ENCODE peak calls at places on chromosomes 4 and X, in seven cellular contexts. One of them, this sample, is unnamed.
A peak's percentile ranks its signal among the peaks of the same experiment; 100 is the strongest.

GRCh38 chr4:41028392-41029076 is 185.8 kb downstream of the APBB2 start:
- DNase-seq in fibroblast of the aortic adventitia: peak; percentile 65
- DNase-seq in GM06990: no peak
- DNase-seq in esophagus muscularis mucosa: no peak
- DNase-seq in heart right ventricle: no peak
- DNase-seq in PC-9: no peak
- DNase-seq in HepG2: no peak
- DNase-seq in this sample: no peak

GRCh38 chr4:675980-676870 is 1.9 kb downstream of the MYL5 start:
- DNase-seq in HepG2: no peak
- DNase-seq in PC-9: peak; percentile 33
- DNase-seq in heart right ventricle: no peak
- DNase-seq in GM06990: peak; percentile 77
- DNase-seq in esophagus muscularis mucosa: no peak
- DNase-seq in fibroblast of the aortic adventitia: no peak
- DNase-seq in this sample: peak; percentile 82

GRCh38 chr4:123952530-123953274 is 556.1 kb downstream of the SPRY1 start:
- DNase-seq in HepG2: no peak
- DNase-seq in PC-9: no peak
- DNase-seq in heart right ventricle: no peak
- DNase-seq in esophagus muscularis mucosa: no peak
- DNase-seq in fibroblast of the aortic adventitia: peak; percentile 72
- DNase-seq in GM06990: no peak
- DNase-seq in this sample: no peak

GRCh38 chrX:150503898-150504219 is 64.6 kb upstream of the MTM1 start:
- DNase-seq in heart right ventricle: no peak
- DNase-seq in esophagus muscularis mucosa: no peak
- DNase-seq in PC-9: no peak
- DNase-seq in HepG2: no peak
- DNase-seq in fibroblast of the aortic adventitia: no peak
- DNase-seq in GM06990: no peak
- DNase-seq in this sample: no peak

GRCh38 chr4:77202491-77202890 is 45.5 kb downstream of the CCNG2 start:
- DNase-seq in PC-9: peak; percentile 64
- DNase-seq in esophagus muscularis mucosa: no peak
- DNase-seq in HepG2: no peak
- DNase-seq in fibroblast of the aortic adventitia: no peak
- DNase-seq in heart right ventricle: no peak
- DNase-seq in GM06990: no peak
- DNase-seq in this sample: no peak

GRCh38 chr4:137523329-137523728 is 9.0 kb downstream of the PCDH18 start:
- DNase-seq in GM06990: no peak
- DNase-seq in PC-9: no peak
- DNase-seq in esophagus muscularis mucosa: no peak
- DNase-seq in fibroblast of the aortic adventitia: no peak
- DNase-seq in heart right ventricle: no peak
- DNase-seq in HepG2: no peak
- DNase-seq in this sample: no peak

GRCh38 chr4:186095406-186095805 is 9.1 kb upstream of the FAM149A start:
- DNase-seq in esophagus muscularis mucosa: peak; percentile 90
- DNase-seq in GM06990: no peak
- DNase-seq in heart right ventricle: no peak
- DNase-seq in PC-9: no peak
- DNase-seq in HepG2: no peak
- DNase-seq in fibroblast of the aortic adventitia: no peak
- DNase-seq in this sample: no peak

GRCh38 chr4:1249148-1249730 is 309 bp upstream of the CTBP1 start:
- DNase-seq in fibroblast of the aortic adventitia: peak; percentile 82
- DNase-seq in HepG2: peak; percentile 56
- DNase-seq in esophagus muscularis mucosa: peak; percentile 93
- DNase-seq in heart right ventricle: peak; percentile 89
- DNase-seq in GM06990: peak; percentile 92
- DNase-seq in PC-9: peak; percentile 48
- DNase-seq in this sample: peak; percentile 89

GRCh38 chrX:829145-829544 is 198.6 kb downstream of the SHOX start:
- DNase-seq in esophagus muscularis mucosa: no peak
- DNase-seq in GM06990: no peak
- DNase-seq in HepG2: no peak
- DNase-seq in fibroblast of the aortic adventitia: no peak
- DNase-seq in PC-9: no peak
- DNase-seq in heart right ventricle: no peak
- DNase-seq in this sample: no peak

GRCh38 chr4:137393043-137393442 is 139.3 kb downstream of the PCDH18 start:
- DNase-seq in GM06990: no peak
- DNase-seq in esophagus muscularis mucosa: no peak
- DNase-seq in heart right ventricle: no peak
- DNase-seq in fibroblast of the aortic adventitia: peak; percentile 43
- DNase-seq in PC-9: no peak
- DNase-seq in HepG2: no peak
- DNase-seq in this sample: no peak

GRCh38 chr4:20194079-20195013 is 57.4 kb upstream of the SLIT2 start:
- DNase-seq in heart right ventricle: no peak
- DNase-seq in PC-9: no peak
- DNase-seq in GM06990: no peak
- DNase-seq in HepG2: no peak
- DNase-seq in fibroblast of the aortic adventitia: peak; percentile 92
- DNase-seq in esophagus muscularis mucosa: no peak
- DNase-seq in this sample: no peak

GRCh38 chr4:6092131-6092530 is 73.9 kb upstream of the C4orf50 start:
- DNase-seq in PC-9: no peak
- DNase-seq in HepG2: no peak
- DNase-seq in heart right ventricle: no peak
- DNase-seq in fibroblast of the aortic adventitia: no peak
- DNase-seq in esophagus muscularis mucosa: no peak
- DNase-seq in GM06990: no peak
- DNase-seq in this sample: no peak

GRCh38 chr4:103204114-103204513 is 6.0 kb upstream of the CENPE start:
- DNase-seq in heart right ventricle: no peak
- DNase-seq in esophagus muscularis mucosa: no peak
- DNase-seq in GM06990: no peak
- DNase-seq in fibroblast of the aortic adventitia: peak; percentile 43
- DNase-seq in PC-9: no peak
- DNase-seq in HepG2: peak; percentile 13
- DNase-seq in this sample: no peak

GRCh38 chrX:103215768-103216085 is 819 bp downstream of the BEX4 start:
- DNase-seq in HepG2: no peak
- DNase-seq in fibroblast of the aortic adventitia: no peak
- DNase-seq in heart right ventricle: no peak
- DNase-seq in PC-9: no peak
- DNase-seq in esophagus muscularis mucosa: no peak
- DNase-seq in GM06990: no peak
- DNase-seq in this sample: no peak

GRCh38 chr4:122765702-122766352 is 33.3 kb downstream of the BBS12 start:
- DNase-seq in HepG2: no peak
- DNase-seq in GM06990: no peak
- DNase-seq in PC-9: no peak
- DNase-seq in heart right ventricle: no peak
- DNase-seq in fibroblast of the aortic adventitia: peak; percentile 93
- DNase-seq in esophagus muscularis mucosa: no peak
- DNase-seq in this sample: no peak

GRCh38 chr4:163544407-163545038 is 50.0 kb downstream of the TMA16 start:
- DNase-seq in fibroblast of the aortic adventitia: peak; percentile 56
- DNase-seq in GM06990: peak; percentile 54
- DNase-seq in heart right ventricle: peak; percentile 48
- DNase-seq in PC-9: no peak
- DNase-seq in HepG2: peak; percentile 22
- DNase-seq in esophagus muscularis mucosa: no peak
- DNase-seq in this sample: peak; percentile 69

GRCh38 chr4:111961806-111962205 is 183.4 kb upstream of the FAM241A start:
- DNase-seq in heart right ventricle: no peak
- DNase-seq in GM06990: no peak
- DNase-seq in PC-9: no peak
- DNase-seq in fibroblast of the aortic adventitia: no peak
- DNase-seq in HepG2: no peak
- DNase-seq in esophagus muscularis mucosa: no peak
- DNase-seq in this sample: no peak

GRCh38 chrX:100994352-100995281 is 25.1 kb downstream of the ARL13A start:
- DNase-seq in HepG2: peak; percentile 72
- DNase-seq in GM06990: peak; percentile 15
- DNase-seq in fibroblast of the aortic adventitia: peak; percentile 31
- DNase-seq in esophagus muscularis mucosa: no peak
- DNase-seq in PC-9: peak; percentile 91
- DNase-seq in heart right ventricle: no peak
- DNase-seq in this sample: peak; percentile 13

GRCh38 chr4:40573593-40574311 is 55.9 kb downstream of the RBM47 start:
- DNase-seq in esophagus muscularis mucosa: no peak
- DNase-seq in PC-9: no peak
- DNase-seq in GM06990: peak; percentile 48
- DNase-seq in fibroblast of the aortic adventitia: peak; percentile 35
- DNase-seq in HepG2: no peak
- DNase-seq in heart right ventricle: no peak
- DNase-seq in this sample: no peak

GRCh38 chr4:180314972-180315371 is 1928.2 kb upstream of the TENM3 start:
- DNase-seq in fibroblast of the aortic adventitia: no peak
- DNase-seq in HepG2: no peak
- DNase-seq in esophagus muscularis mucosa: no peak
- DNase-seq in heart right ventricle: no peak
- DNase-seq in GM06990: no peak
- DNase-seq in PC-9: no peak
- DNase-seq in this sample: no peak

GRCh38 chrX:118508221-118508620 is 12.6 kb downstream of the DOCK11 start:
- DNase-seq in fibroblast of the aortic adventitia: no peak
- DNase-seq in HepG2: no peak
- DNase-seq in GM06990: no peak
- DNase-seq in PC-9: no peak
- DNase-seq in esophagus muscularis mucosa: no peak
- DNase-seq in heart right ventricle: no peak
- DNase-seq in this sample: no peak

GRCh38 chrX:69277961-69278795 is 112.9 kb upstream of the PJA1 start:
- DNase-seq in PC-9: no peak
- DNase-seq in GM06990: no peak
- DNase-seq in fibroblast of the aortic adventitia: no peak
- DNase-seq in esophagus muscularis mucosa: no peak
- DNase-seq in HepG2: no peak
- DNase-seq in heart right ventricle: no peak
- DNase-seq in this sample: no peak

GRCh38 chr4:152328595-152328994 is 207.3 kb downstream of the FBXW7 start:
- DNase-seq in fibroblast of the aortic adventitia: peak; percentile 74
- DNase-seq in PC-9: peak; percentile 67
- DNase-seq in heart right ventricle: no peak
- DNase-seq in GM06990: no peak
- DNase-seq in esophagus muscularis mucosa: no peak
- DNase-seq in HepG2: no peak
- DNase-seq in this sample: no peak

GRCh38 chrX:20487227-20487626 is 220.5 kb upstream of the RPS6KA3 start:
- DNase-seq in GM06990: no peak
- DNase-seq in HepG2: no peak
- DNase-seq in heart right ventricle: no peak
- DNase-seq in PC-9: peak; percentile 34
- DNase-seq in esophagus muscularis mucosa: no peak
- DNase-seq in fibroblast of the aortic adventitia: peak; percentile 40
- DNase-seq in this sample: no peak

GRCh38 chr4:148026022-148026421 is 294.1 kb downstream of the ARHGAP10 start:
- DNase-seq in PC-9: no peak
- DNase-seq in fibroblast of the aortic adventitia: peak; percentile 86
- DNase-seq in esophagus muscularis mucosa: no peak
- DNase-seq in heart right ventricle: no peak
- DNase-seq in HepG2: no peak
- DNase-seq in GM06990: no peak
- DNase-seq in this sample: no peak

GRCh38 chr4:139558235-139559094 is 2.4 kb upstream of the SETD7 start:
- DNase-seq in HepG2: no peak
- DNase-seq in GM06990: no peak
- DNase-seq in esophagus muscularis mucosa: no peak
- DNase-seq in fibroblast of the aortic adventitia: no peak
- DNase-seq in PC-9: no peak
- DNase-seq in heart right ventricle: no peak
- DNase-seq in this sample: no peak

GRCh38 chr4:122652379-122652778 is 31.5 kb upstream of the IL21 start:
- DNase-seq in HepG2: peak; percentile 14
- DNase-seq in esophagus muscularis mucosa: no peak
- DNase-seq in GM06990: no peak
- DNase-seq in PC-9: peak; percentile 46
- DNase-seq in fibroblast of the aortic adventitia: peak; percentile 88
- DNase-seq in heart right ventricle: no peak
- DNase-seq in this sample: peak; percentile 39

GRCh38 chr4:24322517-24322916 is 261.8 kb downstream of the DHX15 start:
- DNase-seq in esophagus muscularis mucosa: peak; percentile 87
- DNase-seq in fibroblast of the aortic adventitia: peak; percentile 10
- DNase-seq in heart right ventricle: no peak
- DNase-seq in HepG2: no peak
- DNase-seq in GM06990: no peak
- DNase-seq in PC-9: no peak
- DNase-seq in this sample: no peak

GRCh38 chr4:110735691-110736090 is 112.8 kb upstream of the PITX2 start:
- DNase-seq in PC-9: no peak
- DNase-seq in heart right ventricle: no peak
- DNase-seq in fibroblast of the aortic adventitia: no peak
- DNase-seq in HepG2: no peak
- DNase-seq in esophagus muscularis mucosa: no peak
- DNase-seq in GM06990: no peak
- DNase-seq in this sample: no peak

DNA sequence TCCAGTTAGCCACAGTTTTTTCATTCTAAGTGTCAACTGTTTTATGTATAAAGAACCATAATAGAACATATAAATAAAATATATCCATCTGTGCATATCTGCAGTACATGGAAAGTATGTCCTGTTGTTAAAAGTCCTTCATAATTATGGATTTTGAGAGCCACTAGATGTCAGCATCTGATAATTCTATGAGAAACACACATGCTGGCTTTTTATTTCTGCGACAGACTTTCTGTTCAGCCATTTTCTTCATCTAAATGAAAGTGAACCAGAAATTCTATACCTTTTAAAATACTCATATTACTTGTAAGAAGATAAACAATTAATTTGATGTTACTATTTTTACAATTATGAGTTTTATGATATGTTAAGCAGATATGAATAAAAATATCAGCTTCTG is 251.4 kb downstream of the GPM6A start:
- DNase-seq in fibroblast of the aortic adventitia: peak; percentile 27
- DNase-seq in esophagus muscularis mucosa: no peak
- DNase-seq in HepG2: no peak
- DNase-seq in PC-9: no peak
- DNase-seq in heart right ventricle: no peak
- DNase-seq in GM06990: peak; percentile 14
- DNase-seq in this sample: peak; percentile 13
- TF ChIP-seq CTCF in fibroblast of the aortic adventitia: no peak
- TF ChIP-seq CTCF in esophagus muscularis mucosa: peak; percentile 46
- TF ChIP-seq CTCF in HepG2: no peak
- TF ChIP-seq CTCF in PC-9: peak; percentile 44
- TF ChIP-seq CTCF in heart right ventricle: no peak
- TF ChIP-seq CTCF in GM06990: no peak
- TF ChIP-seq CTCF in this sample: peak; percentile 22

GRCh38 chrX:116490091-116490490 is 27.3 kb upstream of the CT83 start:
- DNase-seq in fibroblast of the aortic adventitia: peak; percentile 1
- DNase-seq in heart right ventricle: no peak
- DNase-seq in GM06990: no peak
- DNase-seq in PC-9: no peak
- DNase-seq in HepG2: no peak
- DNase-seq in esophagus muscularis mucosa: no peak
- DNase-seq in this sample: no peak
- TF ChIP-seq CTCF in fibroblast of the aortic adventitia: peak; percentile 22
- TF ChIP-seq CTCF in heart right ventricle: no peak
- TF ChIP-seq CTCF in GM06990: peak; percentile 29
- TF ChIP-seq CTCF in PC-9: peak; percentile 69
- TF ChIP-seq CTCF in HepG2: peak; percentile 8
- TF ChIP-seq CTCF in esophagus muscularis mucosa: peak; percentile 32
- TF ChIP-seq CTCF in this sample: no peak

GRCh38 chr4:87270144-87270543 is 49.7 kb upstream of the KLHL8 start:
- DNase-seq in HepG2: peak; percentile 62
- DNase-seq in fibroblast of the aortic adventitia: peak; percentile 71
- DNase-seq in GM06990: no peak
- DNase-seq in esophagus muscularis mucosa: no peak
- DNase-seq in PC-9: peak; percentile 38
- DNase-seq in heart right ventricle: no peak
- DNase-seq in this sample: no peak
- TF ChIP-seq CTCF in HepG2: peak; percentile 82
- TF ChIP-seq CTCF in fibroblast of the aortic adventitia: peak; percentile 72
- TF ChIP-seq CTCF in GM06990: peak; percentile 55
- TF ChIP-seq CTCF in esophagus muscularis mucosa: no peak
- TF ChIP-seq CTCF in PC-9: peak; percentile 57
- TF ChIP-seq CTCF in heart right ventricle: peak; percentile 14
- TF ChIP-seq CTCF in this sample: no peak

GRCh38 chrX:87664381-87664780 is 146.8 kb downstream of the KLHL4 start:
- DNase-seq in HepG2: no peak
- DNase-seq in fibroblast of the aortic adventitia: peak; percentile 63
- DNase-seq in esophagus muscularis mucosa: no peak
- DNase-seq in PC-9: no peak
- DNase-seq in GM06990: no peak
- DNase-seq in heart right ventricle: no peak
- DNase-seq in this sample: peak; percentile 9
- TF ChIP-seq CTCF in HepG2: peak; percentile 33
- TF ChIP-seq CTCF in fibroblast of the aortic adventitia: peak; percentile 55
- TF ChIP-seq CTCF in esophagus muscularis mucosa: peak; percentile 45
- TF ChIP-seq CTCF in PC-9: peak; percentile 62
- TF ChIP-seq CTCF in GM06990: peak; percentile 38
- TF ChIP-seq CTCF in heart right ventricle: no peak
- TF ChIP-seq CTCF in this sample: no peak

This sample was measured in GM13976.